ENCODE peak calls at places on chromosomes 12 and 14, in six cellular contexts. K is mammary epithelial cell, T is KBM-7, I is AG10803, H is left ventricle myocardium inferior, Y is heart right ventricle. D is an unnamed sample.

GRCh38 chr12:11836282-11836963 is 186.9 kb downstream of the ETV6 start:
- DNase-seq in H (no peak), Y (peak), T (peak), I (no peak), K (no peak), D (no peak)

GRCh38 chr14:69711065-69711464 is 55.9 kb upstream of the SRSF5 start:
- DNase-seq in K (no peak), I (peak), Y (peak), T (no peak), H (peak), D (no peak)

GRCh38 chr14:32197919-32198318 is 3.9 kb upstream of the RNU6-7 start:
- DNase-seq in H (no peak), I (no peak), K (peak), T (no peak), Y (no peak), D (no peak)

GRCh38 chr12:3759878-3760277 is 7.0 kb upstream of the CRACR2A start:
- DNase-seq in T (peak), K (no peak), Y (no peak), H (no peak), I (no peak), D (no peak)

GRCh38 chr12:24728826-24729225 is 220.1 kb downstream of the BCAT1 start:
- DNase-seq in Y (no peak), H (no peak), T (no peak), I (no peak), K (no peak), D (no peak)

GRCh38 chr12:32146074-32146873 is 39.6 kb downstream of the BICD1 start:
- DNase-seq in I (no peak), T (no peak), K (no peak), H (no peak), Y (no peak), D (no peak)

GRCh38 chr12:9760699-9761406 is at the start of gene CD69:
- DNase-seq in K (peak), H (no peak), T (peak), I (no peak), Y (no peak), D (peak)

GRCh38 chr12:110912263-110912662 is 8.1 kb downstream of the MYL2 start:
- DNase-seq in T (no peak), I (no peak), H (no peak), Y (no peak), K (no peak), D (no peak)

GRCh38 chr12:114916124-114916523 is 232.1 kb upstream of the TBX3 start:
- DNase-seq in T (no peak), Y (no peak), I (peak), K (peak), H (no peak), D (no peak)

GRCh38 chr12:31518680-31519227 is 72.2 kb downstream of the DENND5B start:
- DNase-seq in K (peak), H (no peak), Y (peak), I (peak), T (no peak), D (no peak)

GRCh38 chr12:103997277-103997900 is 31.7 kb downstream of the TDG start:
- DNase-seq in H (peak), T (no peak), Y (peak), K (no peak), I (no peak), D (no peak)

GRCh38 chr12:124545508-124546418 is 21.6 kb downstream of the NCOR2 start:
- DNase-seq in K (no peak), Y (no peak), H (no peak), I (peak), T (no peak), D (peak)

GRCh38 chr14:73269729-73270651 is 32.7 kb downstream of the PAPLN start:
- DNase-seq in T (no peak), Y (peak), K (no peak), H (peak), I (peak), D (peak)

GRCh38 chr12:62629971-62630739 is 163.5 kb downstream of the MON2 start:
- DNase-seq in I (no peak), Y (no peak), H (no peak), K (no peak), T (no peak), D (no peak)

GRCh38 chr12:79690156-79690605 is 583 bp downstream of the PAWR start:
- DNase-seq in T (peak), K (no peak), Y (peak), H (no peak), I (peak), D (peak)